ENCODE peak calls at places on chromosomes 1 and 21, in four cellular contexts. One of them, this sample, is unnamed.

GRCh38 chr1:51241119-51241518 is 5.0 kb downstream of the RNF11 start:
- DNase-seq in globus pallidus: no peak
- DNase-seq in stimulated activated CD4-positive, alpha-beta T cell treated with anti-CD3 and anti-CD28 coated beads, Interleukin-2, amount 100 ng/mL, for 4 hours: no peak
- DNase-seq in EL: no peak
- DNase-seq in this sample: no peak

GRCh38 chr1:38815903-38816627 is 43.5 kb downstream of the RRAGC start:
- DNase-seq in globus pallidus: no peak
- DNase-seq in stimulated activated CD4-positive, alpha-beta T cell treated with anti-CD3 and anti-CD28 coated beads, Interleukin-2, amount 100 ng/mL, for 4 hours: no peak
- DNase-seq in EL: no peak
- DNase-seq in this sample: no peak

GRCh38 chr1:165890684-165891083 is 63.3 kb downstream of the UCK2 start:
- DNase-seq in globus pallidus: no peak
- DNase-seq in stimulated activated CD4-positive, alpha-beta T cell treated with anti-CD3 and anti-CD28 coated beads, Interleukin-2, amount 100 ng/mL, for 4 hours: no peak
- DNase-seq in EL: no peak
- DNase-seq in this sample: no peak

GRCh38 chr1:178664278-178664677 is 60.8 kb upstream of the RALGPS2 start:
- DNase-seq in globus pallidus: peak
- DNase-seq in stimulated activated CD4-positive, alpha-beta T cell treated with anti-CD3 and anti-CD28 coated beads, Interleukin-2, amount 100 ng/mL, for 4 hours: no peak
- DNase-seq in EL: no peak
- DNase-seq in this sample: no peak

GRCh38 chr1:82994866-82995370 is 1004.0 kb downstream of the TTLL7 start:
- DNase-seq in globus pallidus: no peak
- DNase-seq in stimulated activated CD4-positive, alpha-beta T cell treated with anti-CD3 and anti-CD28 coated beads, Interleukin-2, amount 100 ng/mL, for 4 hours: no peak
- DNase-seq in EL: no peak
- DNase-seq in this sample: no peak

GRCh38 chr21:45306832-45307571 is 19.3 kb upstream of the POFUT2 start:
- DNase-seq in globus pallidus: peak
- DNase-seq in stimulated activated CD4-positive, alpha-beta T cell treated with anti-CD3 and anti-CD28 coated beads, Interleukin-2, amount 100 ng/mL, for 4 hours: no peak
- DNase-seq in EL: peak
- DNase-seq in this sample: peak

GRCh38 chr1:16442273-16442672 is 1.7 kb downstream of the NECAP2 start:
- DNase-seq in globus pallidus: no peak
- DNase-seq in stimulated activated CD4-positive, alpha-beta T cell treated with anti-CD3 and anti-CD28 coated beads, Interleukin-2, amount 100 ng/mL, for 4 hours: no peak
- DNase-seq in EL: no peak
- DNase-seq in this sample: no peak

GRCh38 chr1:23836037-23836436 is 10.8 kb upstream of the HMGCL start:
- DNase-seq in globus pallidus: no peak
- DNase-seq in stimulated activated CD4-positive, alpha-beta T cell treated with anti-CD3 and anti-CD28 coated beads, Interleukin-2, amount 100 ng/mL, for 4 hours: no peak
- DNase-seq in EL: no peak
- DNase-seq in this sample: no peak

GRCh38 chr1:1181938-1182410 is 8.3 kb downstream of the TTLL10 start:
- DNase-seq in globus pallidus: no peak
- DNase-seq in stimulated activated CD4-positive, alpha-beta T cell treated with anti-CD3 and anti-CD28 coated beads, Interleukin-2, amount 100 ng/mL, for 4 hours: no peak
- DNase-seq in EL: no peak
- DNase-seq in this sample: no peak

GRCh38 chr1:218658294-218658693 is 313.2 kb downstream of the TGFB2 start:
- DNase-seq in globus pallidus: no peak
- DNase-seq in stimulated activated CD4-positive, alpha-beta T cell treated with anti-CD3 and anti-CD28 coated beads, Interleukin-2, amount 100 ng/mL, for 4 hours: no peak
- DNase-seq in EL: peak
- DNase-seq in this sample: no peak

GRCh38 chr1:235375919-235376600 is 8.8 kb downstream of the TBCE start:
- DNase-seq in globus pallidus: no peak
- DNase-seq in stimulated activated CD4-positive, alpha-beta T cell treated with anti-CD3 and anti-CD28 coated beads, Interleukin-2, amount 100 ng/mL, for 4 hours: no peak
- DNase-seq in EL: no peak
- DNase-seq in this sample: no peak

GRCh38 chr1:53289050-53289429 is 38.8 kb downstream of the LRP8 start:
- DNase-seq in globus pallidus: no peak
- DNase-seq in stimulated activated CD4-positive, alpha-beta T cell treated with anti-CD3 and anti-CD28 coated beads, Interleukin-2, amount 100 ng/mL, for 4 hours: no peak
- DNase-seq in EL: no peak
- DNase-seq in this sample: no peak

GRCh38 chr1:171877711-171878110 is 36.4 kb downstream of the DNM3 start:
- DNase-seq in globus pallidus: no peak
- DNase-seq in stimulated activated CD4-positive, alpha-beta T cell treated with anti-CD3 and anti-CD28 coated beads, Interleukin-2, amount 100 ng/mL, for 4 hours: no peak
- DNase-seq in EL: no peak
- DNase-seq in this sample: no peak